ENCODE peak calls at places on chromosomes 6 and 20, in eight cellular contexts. N, C, F, Z, V, R, P and W are unnamed samples.
A peak's percentile ranks its signal among the peaks of the same experiment; 100 is the strongest.

GRCh38 chr6:52390361-52390727 is 28.4 kb downstream of the PAQR8 start:
- DNase-seq in N (no peak), C (no peak), F (no peak), Z (no peak), V (peak; percentile 21), R (no peak), P (peak; percentile 65), W (no peak)

GRCh38 chr6:69232506-69233194 is 564.2 kb downstream of the LMBRD1 start:
- DNase-seq in N (peak; percentile 43), C (no peak), F (peak; percentile 77), Z (peak; percentile 78), V (peak; percentile 44), R (peak; percentile 63), P (peak; percentile 15), W (peak; percentile 51)

GRCh38 chr6:10598084-10598960 is 77.2 kb downstream of the GCNT2 start:
- DNase-seq in N (no peak), C (no peak), F (no peak), Z (no peak), V (no peak), R (no peak), P (no peak), W (no peak)

GRCh38 chr6:143957679-143958274 is 50.3 kb downstream of the PLAGL1 start:
- DNase-seq in N (no peak), C (no peak), F (no peak), Z (no peak), V (no peak), R (no peak), P (no peak), W (no peak)

GRCh38 chr20:57881466-57882405 is 171.9 kb upstream of the PMEPA1 start:
- DNase-seq in N (no peak), C (peak; percentile 77), F (no peak), Z (no peak), V (no peak), R (no peak), P (no peak), W (no peak)

GRCh38 chr6:35719830-35720733 is 16.8 kb upstream of the ARMC12 start:
- DNase-seq in N (no peak), C (no peak), F (peak; percentile 90), Z (peak; percentile 65), V (no peak), R (peak; percentile 50), P (peak; percentile 62), W (peak; percentile 45)

GRCh38 chr6:148873868-148874267 is 127.0 kb downstream of the UST start:
- DNase-seq in N (no peak), C (no peak), F (no peak), Z (no peak), V (no peak), R (no peak), P (no peak), W (no peak)

GRCh38 chr20:29873946-29874345 is 1383.5 kb upstream of the DEFB115 start:
- DNase-seq in N (peak; percentile 31), C (peak; percentile 97), F (peak; percentile 94), Z (no peak), V (no peak), R (peak; percentile 29), P (peak; percentile 37), W (peak; percentile 66)

GRCh38 chr6:4381379-4381778 is 246.0 kb upstream of the ECI2 start:
- DNase-seq in N (no peak), C (no peak), F (no peak), Z (no peak), V (no peak), R (no peak), P (peak; percentile 68), W (no peak)

GRCh38 chr20:40275738-40276137 is 413.3 kb downstream of the MAFB start:
- DNase-seq in N (no peak), C (no peak), F (no peak), Z (no peak), V (no peak), R (no peak), P (no peak), W (no peak)

GRCh38 chr6:28353981-28354676 is 4.4 kb downstream of the ZKSCAN3 start:
- DNase-seq in N (peak; percentile 60), C (no peak), F (no peak), Z (peak; percentile 77), V (no peak), R (peak; percentile 82), P (peak; percentile 86), W (peak; percentile 69)

GRCh38 chr6:116136933-116137340 is 11.0 kb upstream of the COL10A1 start:
- DNase-seq in N (no peak), C (no peak), F (no peak), Z (no peak), V (no peak), R (no peak), P (no peak), W (no peak)

GRCh38 chr6:168122011-168122410 is 43.0 kb upstream of the FRMD1 start:
- DNase-seq in N (no peak), C (no peak), F (peak; percentile 54), Z (peak; percentile 15), V (no peak), R (no peak), P (no peak), W (no peak)

GRCh38 chr6:153015094-153015645 is 12.7 kb upstream of the MTRF1L start:
- DNase-seq in N (no peak), C (no peak), F (no peak), Z (no peak), V (no peak), R (no peak), P (peak; percentile 17), W (no peak)

GRCh38 chr6:45430590-45431202 is 53.0 kb upstream of the SUPT3H start:
- DNase-seq in N (no peak), C (no peak), F (no peak), Z (no peak), V (no peak), R (no peak), P (no peak), W (no peak)

GRCh38 chr6:36323062-36323461 is 13.6 kb downstream of the BNIP5 start:
- DNase-seq in N (peak; percentile 7), C (no peak), F (no peak), Z (no peak), V (no peak), R (no peak), P (no peak), W (no peak)

GRCh38 chr20:59144179-59144830 is 19.3 kb upstream of the ZNF831 start:
- DNase-seq in N (no peak), C (no peak), F (peak; percentile 41), Z (no peak), V (no peak), R (no peak), P (no peak), W (no peak)

GRCh38 chr6:128024976-128025375 is 124.1 kb upstream of the THEMIS start:
- DNase-seq in N (no peak), C (no peak), F (no peak), Z (no peak), V (no peak), R (no peak), P (no peak), W (no peak)

GRCh38 chr6:119479860-119480655 is 130.5 kb upstream of the MAN1A1 start:
- DNase-seq in N (no peak), C (no peak), F (no peak), Z (no peak), V (peak; percentile 11), R (no peak), P (no peak), W (peak; percentile 93)

DNA sequence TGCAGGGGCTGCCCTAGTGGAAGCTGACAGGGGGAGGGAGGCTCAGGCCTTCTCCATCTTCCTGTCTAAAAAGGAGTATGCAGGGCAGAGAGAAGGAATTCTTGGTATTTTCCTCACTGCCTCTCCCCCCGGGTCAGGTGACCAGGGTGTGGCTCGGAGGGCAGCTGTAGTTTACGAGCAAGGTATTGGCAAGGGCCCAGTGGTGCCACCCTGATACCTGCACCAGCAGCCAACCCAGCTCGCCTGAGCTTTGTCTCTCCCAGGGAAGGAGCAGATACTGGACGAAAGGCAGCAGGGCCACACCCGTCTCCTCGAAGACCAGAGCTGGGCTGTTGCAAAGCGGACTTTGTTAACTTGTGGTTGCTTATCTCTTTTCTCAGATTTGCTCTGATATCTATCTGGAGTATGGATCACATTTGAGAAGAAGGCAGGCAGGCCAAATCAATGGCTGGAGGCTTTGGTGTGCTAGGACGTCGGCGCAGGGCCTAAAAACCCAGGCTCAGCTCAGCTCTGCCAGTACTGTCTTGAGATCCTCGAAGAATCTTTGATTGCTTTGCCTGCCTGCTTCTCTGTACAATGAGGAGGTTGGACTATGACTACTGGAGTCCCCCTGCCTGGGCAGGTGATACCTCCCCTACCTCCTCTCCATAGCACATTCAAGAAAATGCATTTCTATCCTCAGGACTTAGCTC is 25.3 kb downstream of the KCNK5 start:
- DNase-seq in N (peak; percentile 73), C (no peak), F (no peak), Z (no peak), V (peak; percentile 77), R (peak; percentile 95), P (no peak), W (peak; percentile 25)
- TF ChIP-seq POLR2A in N (no peak), C (no peak), F (no peak), Z (no peak), V (no peak), R (no peak), P (no peak), W (no peak)

DNA sequence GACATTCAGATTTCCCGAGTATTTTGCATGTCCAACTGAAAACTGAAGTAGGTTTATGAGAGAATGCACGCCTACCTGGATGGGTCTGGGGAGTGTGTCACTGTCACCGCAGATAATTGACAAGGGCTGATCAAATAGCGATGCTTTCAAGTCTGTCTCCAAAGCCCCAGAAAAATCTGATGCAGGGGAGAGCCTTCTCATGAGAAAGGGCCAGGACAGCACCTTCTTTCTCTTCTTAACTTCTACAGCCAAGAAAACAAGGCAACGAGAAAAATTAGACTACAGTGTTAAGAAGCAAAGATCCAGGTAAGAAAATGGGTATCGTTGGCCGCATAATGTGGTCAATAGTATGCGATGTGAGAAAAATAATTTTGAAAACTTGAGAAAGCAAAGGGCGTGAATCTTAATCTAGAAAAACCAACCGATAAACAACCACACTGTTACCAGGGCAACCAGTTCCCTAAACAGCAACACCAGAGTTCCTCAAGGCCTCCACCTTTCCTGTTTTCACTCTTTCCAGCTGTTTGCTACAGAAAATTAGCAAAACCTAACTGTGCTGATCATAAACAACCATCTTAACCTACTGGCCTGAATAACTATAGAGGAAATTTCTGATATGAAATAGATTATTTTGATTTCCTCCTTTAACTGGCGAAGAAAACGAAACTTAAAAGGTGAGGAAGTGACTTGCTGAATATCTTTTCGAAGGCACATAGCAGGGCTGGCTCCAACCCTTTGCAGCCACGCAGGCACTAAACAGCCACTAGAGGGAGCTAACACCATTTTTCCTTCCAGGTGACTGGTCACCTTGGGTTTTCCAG is 2.6 kb downstream of the TAGAP start:
- DNase-seq in N (peak; percentile 62), C (no peak), F (peak; percentile 88), Z (peak; percentile 66), V (peak; percentile 68), R (peak; percentile 79), P (peak; percentile 73), W (peak; percentile 76)
- TF ChIP-seq POLR2A in N (no peak), C (no peak), F (no peak), Z (no peak), V (no peak), R (no peak), P (no peak), W (no peak)

GRCh38 chr6:42939810-42940167 is 10.5 kb downstream of the CNPY3 start:
- DNase-seq in N (no peak), C (no peak), F (no peak), Z (no peak), V (no peak), R (no peak), P (no peak), W (no peak)
- TF ChIP-seq POLR2A in N (no peak), C (no peak), F (no peak), Z (no peak), V (no peak), R (no peak), P (no peak), W (no peak)

GRCh38 chr6:139625998-139626975 is 251.8 kb upstream of the CITED2 start:
- DNase-seq in N (no peak), C (no peak), F (no peak), Z (no peak), V (no peak), R (no peak), P (no peak), W (peak; percentile 30)
- TF ChIP-seq POLR2A in N (no peak), C (no peak), F (no peak), Z (no peak), V (no peak), R (no peak), P (no peak), W (no peak)